ENCODE peak calls at places on chromosomes 2 and 18, in seven cellular contexts. J is T-helper 2 cell; H is cardiac septum; N is HEK293T; K is HTR-8/SVneo; B is GM04504; U is CD8-positive, alpha-beta memory T cell. P is an unnamed sample.

GRCh38 chr2:178105566-178105965 is 6.7 kb upstream of the RBM45 start:
- DNase-seq in J (no peak), H (no peak), N (no peak), K (no peak), B (no peak), U (no peak), P (no peak)

GRCh38 chr2:19507137-19507536 is 148.7 kb upstream of the OSR1 start:
- DNase-seq in J (no peak), H (no peak), N (no peak), K (no peak), B (no peak), U (no peak), P (no peak)

GRCh38 chr2:126979604-126980003 is 80.9 kb downstream of the TEX51 start:
- DNase-seq in J (no peak), H (no peak), N (no peak), K (no peak), B (no peak), U (no peak), P (no peak)

GRCh38 chr2:38709515-38710194 is 41.5 kb downstream of the SRSF7 start:
- DNase-seq in J (peak; percentile 76), H (no peak), N (no peak), K (no peak), B (no peak), U (peak; percentile 80), P (no peak)

GRCh38 chr2:28869494-28870145 is 489 bp downstream of the TRMT61B start:
- DNase-seq in J (no peak), H (no peak), N (no peak), K (peak; percentile 27), B (peak; percentile 12), U (peak; percentile 17), P (no peak)

GRCh38 chr2:141508086-141508749 is 622.6 kb downstream of the LRP1B start:
- DNase-seq in J (no peak), H (no peak), N (no peak), K (no peak), B (no peak), U (no peak), P (no peak)

GRCh38 chr18:69954719-69955118 is 7.0 kb upstream of the CD226 start:
- DNase-seq in J (peak; percentile 32), H (no peak), N (no peak), K (no peak), B (no peak), U (no peak), P (no peak)

GRCh38 chr2:222859786-222860726 is 780 bp upstream of the ACSL3 start:
- DNase-seq in J (no peak), H (peak; percentile 77), N (peak; percentile 34), K (no peak), B (no peak), U (no peak), P (no peak)

GRCh38 chr18:67574749-67575148 is 58.2 kb upstream of the DSEL start:
- DNase-seq in J (no peak), H (no peak), N (no peak), K (no peak), B (no peak), U (no peak), P (no peak)

GRCh38 chr2:206212673-206213513 is 53.2 kb downstream of the EEF1B2 start:
- DNase-seq in J (no peak), H (no peak), N (no peak), K (no peak), B (peak; percentile 64), U (no peak), P (peak; percentile 20)

GRCh38 chr18:54881229-54881753 is 53.0 kb downstream of the RAB27B start:
- DNase-seq in J (no peak), H (no peak), N (no peak), K (no peak), B (no peak), U (no peak), P (no peak)

P was measured in dermis microvascular lymphatic vessel endothelial cell.